ENCODE peak calls at places on chromosomes 2 and 18, in six cellular contexts. T is neuronal stem cell, E is IMR-90, Z is H1, N is mesenchymal stem cell, C is trophoblast cell. Y is an unnamed sample.

GRCh38 chr2:196440413-196440812 is 199.1 kb upstream of the CCDC150 start:
- DNase-seq in T (no peak), E (no peak), Z (no peak), C (no peak), N (no peak), Y (no peak)

GRCh38 chr2:231709636-231709980 is 1.3 kb downstream of the PTMA start:
- DNase-seq in E (no peak), Z (no peak), T (no peak), C (no peak), N (no peak), Y (no peak)

GRCh38 chr2:73068147-73068546 is 3.4 kb downstream of the SFXN5 start:
- DNase-seq in Z (no peak), T (no peak), E (no peak), C (no peak), N (no peak), Y (no peak)

GRCh38 chr2:237540823-237541222 is 25.6 kb upstream of the PRLH start:
- DNase-seq in T (no peak), E (peak), C (no peak), Z (no peak), N (no peak), Y (no peak)

GRCh38 chr2:175203621-175204496 is 22.3 kb upstream of the ATP5MC3 start:
- DNase-seq in T (peak), C (peak), E (peak), N (peak), Z (no peak), Y (peak)

GRCh38 chr2:97718942-97719341 is 5.6 kb downstream of the ZAP70 start:
- DNase-seq in E (no peak), Z (no peak), C (no peak), T (no peak), N (no peak), Y (no peak)

GRCh38 chr2:224876522-224876921 is 160.4 kb upstream of the CCDC195 start:
- DNase-seq in N (no peak), C (no peak), E (no peak), Z (no peak), T (no peak), Y (no peak)

GRCh38 chr18:6744816-6745455 is 15.4 kb downstream of the ARHGAP28 start:
- DNase-seq in N (no peak), T (no peak), Z (no peak), C (peak), E (peak), Y (peak)

GRCh38 chr2:23836505-23836904 is 90.4 kb downstream of the ATAD2B start:
- DNase-seq in Z (no peak), N (no peak), C (no peak), T (no peak), E (no peak), Y (peak)

GRCh38 chr2:225600444-225600843 is 200.9 kb downstream of the NYAP2 start:
- DNase-seq in Z (no peak), T (no peak), E (peak), C (no peak), N (peak), Y (no peak)

GRCh38 chr2:143192085-143192484 is 62.9 kb downstream of the ARHGAP15 start:
- DNase-seq in N (no peak), T (no peak), C (no peak), E (no peak), Z (no peak), Y (no peak)

GRCh38 chr2:9753276-9753600 is 90.0 kb upstream of the TAF1B start:
- DNase-seq in Z (no peak), C (peak), N (peak), T (no peak), E (peak), Y (peak)

GRCh38 chr2:227394403-227394802 is 6.7 kb upstream of the SCYGR1 start:
- DNase-seq in E (no peak), N (no peak), C (no peak), Z (no peak), T (no peak), Y (no peak)

GRCh38 chr2:227402321-227402720 is 14.6 kb upstream of the SCYGR1 start:
- DNase-seq in C (no peak), Z (no peak), N (no peak), T (no peak), E (no peak), Y (no peak)

GRCh38 chr2:227395556-227395955 is 7.8 kb upstream of the SCYGR1 start:
- DNase-seq in N (no peak), E (no peak), C (no peak), T (no peak), Z (no peak), Y (no peak)

GRCh38 chr2:227398684-227399398 is 11.1 kb upstream of the SCYGR1 start:
- DNase-seq in T (no peak), E (no peak), N (no peak), C (no peak), Z (no peak), Y (no peak)

GRCh38 chr2:227397562-227397961 is 9.8 kb upstream of the SCYGR1 start:
- DNase-seq in N (no peak), Z (no peak), E (no peak), C (no peak), T (no peak), Y (no peak)
- H2BK5ac ChIP-seq in N (peak), Z (no peak), E (no peak), C (no peak), T (no peak), Y (no peak)

GRCh38 chr2:27261241-27261925 is 1.5 kb downstream of the SLC30A3 start:
- DNase-seq in Z (no peak), T (no peak), C (no peak), N (no peak), E (no peak), Y (no peak)
- H3K4me3 ChIP-seq in Z (peak), T (no peak), C (no peak), N (no peak), E (no peak), Y (no peak)

GRCh38 chr18:74795766-74796165 is 198.1 kb downstream of the ZNF407 start:
- DNase-seq in T (no peak), Z (no peak), N (no peak), E (no peak), C (no peak), Y (no peak)
- H2BK5ac ChIP-seq in T (no peak), Z (no peak), N (no peak), E (no peak), C (no peak), Y (no peak)

DNA sequence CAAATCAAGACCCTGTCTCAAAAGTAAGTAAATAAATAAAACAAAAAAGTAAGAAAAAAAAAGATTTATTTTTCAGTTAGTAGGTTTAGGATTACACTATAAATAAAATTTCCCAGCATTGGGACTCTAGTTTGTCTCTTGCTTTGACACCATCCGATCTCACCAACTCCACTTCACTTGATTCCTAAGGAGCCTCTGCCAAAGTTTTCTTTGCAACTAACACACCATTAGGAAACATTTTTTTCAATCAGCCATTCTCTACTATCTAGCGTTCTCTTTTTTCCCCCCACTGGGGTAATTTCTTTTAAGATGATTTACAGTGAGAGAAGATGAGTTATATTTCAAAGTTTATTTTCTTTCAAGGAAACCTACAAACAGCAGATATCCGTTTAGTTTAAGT is 10.6 kb upstream of the NEMP2 start:
- DNase-seq in T (no peak), Z (no peak), N (no peak), C (no peak), E (no peak), Y (no peak)
- H3K4me3 ChIP-seq in T (no peak), Z (no peak), N (no peak), C (no peak), E (peak), Y (no peak)

DNA sequence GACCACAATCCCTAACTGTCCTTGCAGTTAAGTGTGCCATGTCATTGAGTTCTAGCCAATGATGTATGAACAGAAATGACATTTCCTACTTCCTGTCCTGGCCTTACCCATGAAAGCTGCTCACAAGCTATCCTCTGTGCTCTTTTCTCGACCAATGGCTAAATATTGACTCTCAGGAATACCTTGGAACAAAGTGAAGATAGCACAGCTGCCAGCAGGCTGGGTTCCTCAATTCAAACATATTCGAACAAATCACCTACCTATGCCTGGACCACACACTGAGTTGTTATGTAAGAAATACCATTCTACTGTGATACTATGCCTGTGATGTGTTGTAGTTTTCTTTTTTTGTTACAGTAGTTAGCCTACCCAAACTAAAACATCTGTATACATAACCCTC is 65.1 kb downstream of the GAREM1 start:
- DNase-seq in N (no peak), E (no peak), C (no peak), Z (no peak), T (no peak), Y (no peak)
- H2BK5ac ChIP-seq in N (no peak), E (no peak), C (no peak), Z (no peak), T (no peak), Y (no peak)

GRCh38 chr2:221482581-221483140 is 89.4 kb downstream of the EPHA4 start:
- DNase-seq in N (no peak), E (no peak), T (no peak), Z (no peak), C (no peak), Y (no peak)
- H3K4me3 ChIP-seq in N (no peak), E (no peak), T (no peak), Z (no peak), C (no peak), Y (no peak)

GRCh38 chr2:176879596-176879995 is 333.0 kb upstream of the HNRNPA3 start:
- DNase-seq in T (no peak), E (no peak), C (no peak), N (no peak), Z (no peak), Y (no peak)
- H2BK5ac ChIP-seq in T (no peak), E (no peak), C (no peak), N (no peak), Z (no peak), Y (no peak)

Y was measured in mesendoderm.